ENCODE peak calls at places on chromosomes 3 and 15, in four cellular contexts. W is brain microvascular endothelial cell, C is MM.1S, R is IMR-90. A is an unnamed sample. For H3K36me3, the result is how much of the 10 kb centered on the place peaks cover.

GRCh38 chr3:127396473-127396872 is 108.6 kb upstream of the PRR20G start:
- DNase-seq in W (no peak), R (no peak), C (no peak), A (no peak)

GRCh38 chr3:63559884-63560283 is 92.6 kb upstream of the SNTN start:
- DNase-seq in C (no peak), W (no peak), R (no peak), A (no peak)

GRCh38 chr3:111924283-111924682 is 54.5 kb upstream of the ABHD10 start:
- DNase-seq in C (no peak), R (no peak), W (no peak), A (no peak)

GRCh38 chr3:123080864-123081562 is 14.2 kb downstream of the PDIA5 start:
- DNase-seq in W (no peak), R (no peak), C (no peak), A (no peak)

GRCh38 chr3:165378761-165379160 is 182.6 kb upstream of the SLITRK3 start:
- DNase-seq in R (no peak), C (no peak), W (no peak), A (no peak)

GRCh38 chr3:82308755-82309154 is 547.3 kb upstream of the GBE1 start:
- DNase-seq in R (no peak), W (no peak), C (no peak), A (no peak)

GRCh38 chr3:4720316-4721075 is 227.3 kb downstream of the ITPR1 start:
- DNase-seq in C (no peak), R (peak), W (peak), A (no peak)

GRCh38 chr15:72482275-72482674 is 8.1 kb downstream of the ARIH1 start:
- DNase-seq in R (no peak), W (no peak), C (no peak), A (no peak)

GRCh38 chr3:87359807-87360206 is 83.4 kb upstream of the POU1F1 start:
- DNase-seq in W (no peak), R (no peak), C (no peak), A (no peak)

GRCh38 chr3:49358217-49358883 is at the start of gene GPX1:
- DNase-seq in C (peak), R (peak), W (peak), A (peak)
- H3K36me3 ChIP-seq in C (under half), R (under half), W (half or more), A (under half)

GRCh38 chr15:100336061-100336460 is 5.7 kb downstream of the ADAMTS17 start:
- DNase-seq in C (no peak), W (no peak), R (no peak), A (no peak)

GRCh38 chr15:100334015-100334414 is 7.8 kb downstream of the ADAMTS17 start:
- DNase-seq in W (no peak), C (no peak), R (no peak), A (no peak)

GRCh38 chr15:100335335-100335999 is 6.3 kb downstream of the ADAMTS17 start:
- DNase-seq in R (no peak), W (no peak), C (no peak), A (no peak)

GRCh38 chr15:100334456-100334855 is 7.3 kb downstream of the ADAMTS17 start:
- DNase-seq in W (no peak), C (no peak), R (no peak), A (no peak)

DNA sequence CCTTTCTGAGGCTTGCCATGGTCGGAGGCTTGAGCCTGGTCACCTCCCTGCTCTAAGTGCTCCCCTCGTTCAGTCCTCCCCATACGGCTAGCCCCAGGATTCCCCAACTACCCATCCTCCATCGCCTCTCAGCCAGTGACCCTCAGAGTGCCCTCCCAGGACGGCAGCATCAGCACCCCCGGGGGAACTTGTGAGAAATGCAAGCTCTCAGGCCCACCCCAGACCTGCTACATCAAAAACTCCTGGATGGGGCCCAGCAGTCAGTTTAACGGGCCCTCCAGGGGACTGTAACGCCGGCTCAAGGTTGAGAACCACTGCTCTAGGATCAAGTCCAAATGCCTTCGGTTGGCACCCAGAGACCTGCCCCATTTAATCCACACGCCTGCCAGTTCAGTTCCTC is 6.9 kb downstream of the ADAMTS17 start:
- DNase-seq in R (no peak), C (no peak), W (no peak), A (no peak)
- TF ChIP-seq CTCF in R (no peak), C (no peak), W (no peak), A (no peak)

GRCh38 chr3:3157484-3157883 is 22.0 kb downstream of the CRBN start:
- DNase-seq in C (no peak), W (no peak), R (no peak), A (no peak)
- H3K36me3 ChIP-seq in C (under half), W (under half), R (under half), A (under half)

DNA sequence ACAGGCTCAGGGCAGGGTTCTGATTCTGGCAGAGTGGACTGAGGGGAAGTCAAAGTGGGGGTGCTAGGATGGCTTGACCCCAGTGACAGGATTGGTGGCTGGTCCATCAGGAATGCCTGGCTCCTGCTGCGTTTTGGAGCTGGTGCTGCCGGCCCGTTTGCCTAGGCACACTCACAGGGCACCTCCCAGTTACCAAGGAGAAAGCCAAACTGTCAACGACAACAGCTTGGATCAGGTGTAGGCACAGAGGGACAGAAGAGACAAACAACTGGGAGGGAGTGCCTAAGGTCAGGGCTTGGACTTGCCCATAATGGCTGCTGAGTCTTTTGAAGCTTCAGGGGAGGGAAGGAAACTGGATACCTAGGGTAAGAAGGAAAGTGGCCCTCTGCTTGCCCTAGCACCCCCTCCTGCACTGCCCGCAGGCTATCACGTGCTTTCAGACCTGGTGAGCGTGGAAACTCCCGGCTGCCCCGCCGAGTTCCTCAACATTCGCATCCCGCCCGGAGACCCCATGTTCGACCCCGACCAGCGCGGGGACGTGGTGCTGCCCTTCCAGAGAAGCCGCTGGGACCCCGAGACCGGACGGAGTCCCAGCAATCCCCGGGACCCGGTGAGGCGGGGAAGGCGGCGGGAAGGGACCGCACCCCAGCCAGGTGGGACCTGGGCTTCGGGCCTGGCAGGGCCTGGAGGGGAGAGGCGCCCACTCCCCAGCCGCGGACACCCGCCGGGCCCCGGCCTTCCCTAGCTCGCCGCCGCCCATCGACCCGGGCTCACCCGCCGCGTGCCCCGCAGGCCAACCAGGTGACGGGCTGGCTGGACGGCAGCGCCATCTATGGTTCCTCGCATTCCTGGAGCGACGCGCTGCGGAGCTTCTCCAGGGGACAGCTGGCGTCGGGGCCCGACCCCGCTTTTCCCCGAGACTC is 5.1 kb downstream of the DUOX1 start:
- DNase-seq in C (no peak), W (no peak), R (no peak), A (no peak)
- TF ChIP-seq CTCF in C (peak), W (peak), R (no peak), A (no peak)

GRCh38 chr3:184311633-184312032 is 2.8 kb upstream of the EIF4G1 start:
- DNase-seq in W (no peak), C (no peak), R (no peak), A (no peak)

GRCh38 chr3:184305577-184305976 is 6.5 kb downstream of the PSMD2 start:
- DNase-seq in C (no peak), R (peak), W (no peak), A (no peak)

GRCh38 chr3:184308744-184309143 is 5.7 kb upstream of the EIF4G1 start:
- DNase-seq in R (no peak), W (no peak), C (no peak), A (no peak)

DNA sequence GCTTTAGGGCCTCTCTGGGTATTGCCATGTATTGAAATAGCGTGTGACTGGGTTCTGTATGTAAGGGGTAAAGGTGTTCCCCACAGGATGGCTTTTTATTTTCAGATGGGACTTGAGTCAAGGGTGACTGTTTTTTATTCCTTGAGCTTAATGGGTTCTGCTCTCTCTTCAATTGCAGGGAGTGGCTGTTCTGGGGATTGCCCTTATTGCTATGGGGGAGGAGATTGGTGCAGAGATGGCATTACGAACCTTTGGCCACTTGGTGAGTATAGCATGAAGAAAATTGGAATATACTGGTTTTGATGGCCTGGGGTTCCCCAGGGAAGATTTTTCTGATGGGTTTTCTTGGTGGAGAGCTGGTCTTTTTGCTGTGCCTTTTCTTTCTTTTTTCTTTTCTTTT is 7.5 kb downstream of the PSMD2 start:
- DNase-seq in R (no peak), W (no peak), C (no peak), A (no peak)
- H3K36me3 ChIP-seq in R (half or more), W (half or more), C (half or more), A (under half)

GRCh38 chr15:90892498-90893174 is 8.3 kb downstream of the FES start:
- DNase-seq in R (no peak), C (no peak), W (no peak), A (no peak)

GRCh38 chr15:90892023-90892422 is 7.7 kb downstream of the FES start:
- DNase-seq in R (no peak), W (no peak), C (no peak), A (no peak)

GRCh38 chr15:90891346-90891949 is 7.1 kb downstream of the FES start:
- DNase-seq in W (no peak), C (no peak), R (no peak), A (no peak)

GRCh38 chr15:90893175-90894090 is 9.1 kb downstream of the FES start:
- DNase-seq in R (no peak), W (no peak), C (no peak), A (no peak)

GRCh38 chr15:90895571-90896117 is 7.5 kb upstream of the MAN2A2 start:
- DNase-seq in W (no peak), C (no peak), R (no peak), A (no peak)
- TF ChIP-seq CTCF in W (peak), C (no peak), R (no peak), A (no peak)

GRCh38 chr3:196354151-196354550 is 16.0 kb upstream of the TM4SF19 start:
- DNase-seq in R (no peak), W (no peak), C (no peak), A (no peak)
- H3K36me3 ChIP-seq in R (under half), W (under half), C (under half), A (under half)

GRCh38 chr15:90101969-90102890 is at the start of gene IDH2:
- DNase-seq in C (peak), W (peak), R (peak), A (peak)
- TF ChIP-seq CTCF in C (no peak), W (no peak), R (no peak), A (no peak)

GRCh38 chr15:29731865-29732264 is 90.4 kb downstream of the TJP1 start:
- DNase-seq in W (no peak), R (peak), C (no peak), A (no peak)
- H3K36me3 ChIP-seq in W (under half), R (under half), C (under half), A (under half)

DNA sequence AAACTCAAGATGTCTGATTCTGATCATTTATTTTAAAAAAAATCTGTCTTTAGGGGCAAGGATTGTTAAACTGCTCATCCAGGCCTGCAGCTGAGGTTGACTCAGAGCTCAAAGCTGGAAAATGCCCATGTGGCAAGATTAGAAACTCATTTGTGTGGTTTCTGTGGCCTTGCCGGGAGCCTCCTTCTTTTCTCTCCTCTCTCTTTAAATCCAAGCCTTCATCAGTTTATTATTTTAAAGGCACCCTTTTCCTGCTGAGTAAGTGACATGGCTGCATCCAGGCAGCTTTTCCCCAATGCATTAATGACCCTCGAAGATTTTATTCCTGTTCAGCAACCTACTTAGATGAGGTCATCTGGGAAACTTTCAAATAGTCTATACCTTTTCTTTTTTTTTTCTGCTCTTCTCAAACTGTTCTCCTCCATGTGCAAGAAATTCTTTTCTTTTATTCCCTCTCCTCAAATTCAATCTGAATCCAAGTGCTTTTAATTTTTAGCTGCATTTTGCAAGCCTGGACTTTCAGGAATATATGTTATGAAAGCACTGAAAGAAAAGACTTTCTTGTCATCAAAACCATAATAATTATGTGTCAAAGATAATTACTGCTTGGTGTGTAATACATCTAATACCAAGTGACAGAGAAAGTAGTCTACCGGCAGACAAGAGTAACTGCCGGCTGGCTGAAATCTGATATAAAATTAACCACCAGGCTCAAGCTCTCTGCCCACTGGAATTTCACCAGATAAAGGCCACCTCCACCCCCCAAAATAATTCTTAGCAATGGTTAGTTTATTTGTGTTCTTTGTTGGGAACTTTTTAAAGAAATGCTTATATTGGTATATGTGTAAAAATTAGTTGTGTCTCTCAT is 221.1 kb upstream of the CDIN1 start:
- DNase-seq in W (peak), C (no peak), R (peak), A (no peak)
- TF ChIP-seq CTCF in W (no peak), C (no peak), R (no peak), A (no peak)

A was measured in GM06990.